ENCODE peak calls at places on chromosome 3, in four cellular contexts. M is IMR-90, G is H9, P is H1. J is an unnamed sample.
A peak's percentile ranks its signal among the peaks of the same experiment; 100 is the strongest.

GRCh38 chr3:128488636-128488994 is 4.4 kb downstream of the GATA2 start:
- DNase-seq in P (no peak), G (no peak), M (no peak), J (peak; percentile 70)

GRCh38 chr3:153210660-153211059 is 48.6 kb downstream of the RAP2B start:
- DNase-seq in M (no peak), P (no peak), G (no peak), J (peak; percentile 32)

GRCh38 chr3:64578384-64578783 is 109.4 kb downstream of the ADAMTS9 start:
- DNase-seq in M (no peak), P (no peak), G (no peak), J (no peak)

GRCh38 chr3:169545606-169546005 is 117.9 kb downstream of the MECOM start:
- DNase-seq in P (no peak), G (no peak), M (no peak), J (no peak)

GRCh38 chr3:44252332-44252731 is 10.6 kb downstream of the TOPAZ1 start:
- DNase-seq in G (no peak), M (no peak), P (no peak), J (no peak)

GRCh38 chr3:41521000-41521655 is 321.8 kb downstream of the CTNNB1 start:
- DNase-seq in G (no peak), M (no peak), P (no peak), J (no peak)

GRCh38 chr3:77147836-77148578 is 108.1 kb downstream of the ROBO2 start:
- DNase-seq in M (no peak), G (peak; percentile 41), P (no peak), J (peak; percentile 3)

GRCh38 chr3:136631424-136631823 is 120.8 kb downstream of the STAG1 start:
- DNase-seq in M (no peak), G (no peak), P (no peak), J (peak; percentile 23)

GRCh38 chr3:129783470-129783869 is 110.0 kb downstream of the TMCC1 start:
- DNase-seq in P (no peak), M (peak; percentile 28), G (no peak), J (no peak)

GRCh38 chr3:185084883-185085282 is 68.0 kb downstream of the C3orf70 start:
- DNase-seq in M (peak; percentile 77), P (no peak), G (no peak), J (peak; percentile 14)

GRCh38 chr3:87236093-87236492 is 9.0 kb downstream of the CHMP2B start:
- DNase-seq in P (no peak), G (no peak), M (no peak), J (peak; percentile 50)

GRCh38 chr3:100740207-100740606 is 30.9 kb downstream of the TFG start:
- DNase-seq in M (no peak), P (no peak), G (no peak), J (no peak)

GRCh38 chr3:188432826-188433525 is 279.0 kb downstream of the LPP start:
- DNase-seq in M (peak; percentile 59), G (no peak), P (no peak), J (no peak)

GRCh38 chr3:159911011-159911663 is 77.5 kb upstream of the IL12A start:
- DNase-seq in P (no peak), G (no peak), M (no peak), J (no peak)

GRCh38 chr3:111733856-111734255 is 125.2 kb upstream of the PHLDB2 start:
- DNase-seq in P (no peak), G (no peak), M (no peak), J (no peak)

GRCh38 chr3:135970500-135971116 is 5.1 kb downstream of the PPP2R3A start:
- DNase-seq in P (no peak), M (peak; percentile 44), G (no peak), J (peak; percentile 39)

GRCh38 chr3:195265363-195265976 is 5.5 kb downstream of the XXYLT1 start:
- DNase-seq in G (no peak), P (peak; percentile 47), M (no peak), J (no peak)

GRCh38 chr3:195267096-195267495 is 3.9 kb downstream of the XXYLT1 start:
- DNase-seq in P (peak; percentile 13), G (no peak), M (no peak), J (no peak)

GRCh38 chr3:195263925-195264575 is 6.9 kb downstream of the XXYLT1 start:
- DNase-seq in P (peak; percentile 30), M (no peak), G (no peak), J (no peak)

GRCh38 chr3:195268608-195269309 is 2.2 kb downstream of the XXYLT1 start:
- DNase-seq in M (no peak), G (no peak), P (no peak), J (no peak)

DNA sequence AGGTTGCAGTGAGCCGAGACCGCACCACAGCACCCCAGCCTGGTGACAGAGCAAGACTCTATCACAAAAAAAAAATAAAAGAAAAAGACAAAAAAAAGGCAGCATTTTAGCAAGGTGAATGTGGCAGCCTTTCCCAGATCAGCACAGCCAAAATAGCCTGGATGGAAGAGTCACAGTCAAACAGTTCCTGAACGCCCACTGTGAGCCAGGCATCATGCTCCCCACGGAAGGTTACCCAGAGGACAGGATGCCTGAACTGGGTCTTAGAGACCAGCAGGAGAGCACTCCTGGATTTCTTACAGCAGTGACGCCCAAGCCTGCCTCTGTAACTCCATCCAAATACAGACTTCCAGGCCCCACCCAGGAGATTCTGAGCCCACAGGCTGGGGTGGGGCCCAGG is 4.5 kb downstream of the XXYLT1 start:
- DNase-seq in P (peak; percentile 29), M (no peak), G (no peak), J (no peak)
- H4K5ac ChIP-seq in P (no peak overlapping the region), M (no peak overlapping the region), G (no peak overlapping the region), J (no peak overlapping the region)

DNA sequence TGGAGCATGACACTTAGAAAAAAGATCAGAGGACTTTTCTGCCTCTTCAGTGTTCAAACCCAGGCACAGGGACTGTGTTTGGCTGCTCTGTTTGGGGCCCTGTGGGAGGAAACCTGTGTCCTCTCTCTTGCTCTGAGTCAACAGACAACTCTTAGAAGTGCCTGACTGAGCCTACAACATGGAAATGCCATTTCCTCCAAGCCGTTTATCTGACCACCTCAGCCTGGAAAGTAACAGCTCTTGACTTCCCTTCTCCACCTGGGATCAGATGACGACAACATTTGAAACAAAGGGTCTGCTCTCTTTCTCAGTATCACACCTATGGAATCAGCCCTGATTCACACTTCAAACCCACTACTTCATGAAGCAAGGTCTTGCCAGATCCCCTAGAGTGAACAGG is 91.3 kb upstream of the CTDSPL start:
- DNase-seq in P (no peak), G (no peak), M (no peak), J (peak; percentile 92)
- H3K4me2 ChIP-seq in P (no peak overlapping the region), G (no peak overlapping the region), M (no peak overlapping the region), J (no peak overlapping the region)

GRCh38 chr3:160986060-160986459 is 119.1 kb downstream of the B3GALNT1 start:
- DNase-seq in G (no peak), M (no peak), P (no peak), J (no peak)

GRCh38 chr3:160982497-160982896 is 122.7 kb downstream of the B3GALNT1 start:
- DNase-seq in P (no peak), M (no peak), G (no peak), J (no peak)

GRCh38 chr3:160977776-160978175 is 127.4 kb downstream of the B3GALNT1 start:
- DNase-seq in G (no peak), M (no peak), P (no peak), J (no peak)

GRCh38 chr3:160981217-160981938 is 123.8 kb downstream of the B3GALNT1 start:
- DNase-seq in M (no peak), G (no peak), P (no peak), J (no peak)

DNA sequence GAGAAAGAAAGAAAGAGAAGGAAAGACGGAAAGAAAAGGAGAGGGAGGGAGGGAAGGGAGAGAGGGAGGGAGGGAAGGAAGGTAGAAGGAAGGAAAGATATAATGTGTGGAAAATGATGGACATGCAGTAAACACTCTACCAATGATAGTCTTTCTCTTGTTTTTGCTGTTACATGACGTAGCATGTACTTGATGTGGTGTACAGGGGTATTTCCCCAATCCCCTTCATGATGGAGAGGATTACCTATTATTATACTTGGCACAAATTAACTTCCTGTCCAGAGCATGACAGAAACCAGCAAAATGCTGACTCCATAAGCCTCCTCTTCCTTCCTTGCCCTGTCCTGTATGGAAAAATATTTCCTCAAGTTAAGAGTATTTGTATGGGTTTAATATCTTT is 124.4 kb downstream of the B3GALNT1 start:
- DNase-seq in P (no peak), M (no peak), G (no peak), J (no peak)
- H3K23ac ChIP-seq in P (no peak overlapping the region), M (no peak overlapping the region), G (no peak overlapping the region), J (no peak overlapping the region)

GRCh38 chr3:193637831-193638230 is 44.8 kb downstream of the OPA1 start:
- DNase-seq in M (no peak), P (no peak), G (no peak), J (peak; percentile 8)
- H4K5ac ChIP-seq in M (no peak overlapping the region), P (no peak overlapping the region), G (no peak overlapping the region), J (no peak overlapping the region)

GRCh38 chr3:182234881-182235280 is 523.2 kb downstream of the SOX2 start:
- DNase-seq in M (no peak), P (no peak), G (no peak), J (no peak)
- H3K4me2 ChIP-seq in M (no peak overlapping the region), P (no peak overlapping the region), G (no peak overlapping the region), J (no peak overlapping the region)

J was measured in mesendoderm.